ENCODE peak calls at places on chromosomes 2 and 18, in eight cellular contexts. F is CD8-positive, alpha-beta memory T cell; C is astrocyte; X is GM23248; Y is H9; V is tibial nerve; M is body of pancreas; O is aorta. R is an unnamed sample.

GRCh38 chr2:72956050-72956395 is 38.7 kb downstream of the EMX1 start:
- DNase-seq in F (no peak), C (no peak), X (no peak), Y (no peak), V (no peak), M (no peak), O (no peak), R (no peak)

GRCh38 chr2:20624156-20624883 is 26.6 kb downstream of the HS1BP3 start:
- DNase-seq in F (no peak), C (no peak), X (no peak), Y (no peak), V (no peak), M (peak; percentile 3), O (peak; percentile 60), R (no peak)

GRCh38 chr2:29920631-29921559 is 491 bp downstream of the ALK start:
- DNase-seq in F (no peak), C (peak; percentile 13), X (peak; percentile 57), Y (peak; percentile 43), V (no peak), M (peak; percentile 16), O (peak; percentile 73), R (no peak)

GRCh38 chr18:46950064-46950656 is 32.8 kb downstream of the KATNAL2 start:
- DNase-seq in F (no peak), C (no peak), X (peak; percentile 44), Y (no peak), V (no peak), M (no peak), O (no peak), R (no peak)

GRCh38 chr2:79116997-79117928 is 3.0 kb upstream of the REG1A start:
- DNase-seq in F (no peak), C (no peak), X (no peak), Y (no peak), V (no peak), M (peak; percentile 43), O (no peak), R (no peak)

GRCh38 chr2:210553371-210553770 is 3.0 kb upstream of the CPS1 start:
- DNase-seq in F (no peak), C (peak; percentile 12), X (no peak), Y (no peak), V (no peak), M (peak; percentile 20), O (no peak), R (no peak)

GRCh38 chr18:45169610-45170009 is 445.7 kb upstream of the SLC14A2 start:
- DNase-seq in F (no peak), C (peak; percentile 92), X (peak; percentile 96), Y (no peak), V (peak; percentile 65), M (peak; percentile 10), O (no peak), R (no peak)

GRCh38 chr2:38601061-38601460 is 1.7 kb downstream of the HNRNPLL start:
- DNase-seq in F (no peak), C (no peak), X (peak; percentile 56), Y (no peak), V (no peak), M (no peak), O (no peak), R (no peak)

GRCh38 chr18:32378705-32379104 is 92.0 kb downstream of the GAREM1 start:
- DNase-seq in F (no peak), C (peak; percentile 44), X (peak; percentile 43), Y (no peak), V (no peak), M (peak; percentile 84), O (no peak), R (no peak)

GRCh38 chr2:88832256-88832991 is 141.0 kb downstream of the RPIA start:
- DNase-seq in F (no peak), C (no peak), X (no peak), Y (no peak), V (no peak), M (no peak), O (no peak), R (no peak)

GRCh38 chr2:237072067-237072931 is 13.4 kb upstream of the COPS8 start:
- DNase-seq in F (peak; percentile 65), C (peak; percentile 17), X (peak; percentile 71), Y (peak; percentile 71), V (peak; percentile 93), M (peak; percentile 86), O (peak; percentile 91), R (peak; percentile 68)

GRCh38 chr18:32831781-32832180 is 59.0 kb upstream of the KLHL14 start:
- DNase-seq in F (no peak), C (peak; percentile 13), X (no peak), Y (no peak), V (no peak), M (no peak), O (no peak), R (no peak)

GRCh38 chr2:67209107-67209506 is 188.0 kb upstream of the ETAA1 start:
- DNase-seq in F (no peak), C (no peak), X (no peak), Y (no peak), V (no peak), M (peak; percentile 51), O (no peak), R (no peak)

GRCh38 chr2:73105511-73105971 is 7.2 kb downstream of the RAB11FIP5 start:
- DNase-seq in F (no peak), C (no peak), X (peak; percentile 41), Y (no peak), V (no peak), M (no peak), O (peak; percentile 52), R (no peak)

GRCh38 chr18:76592981-76593381 is 97.9 kb upstream of the ZNF516 start:
- DNase-seq in F (no peak), C (no peak), X (no peak), Y (no peak), V (no peak), M (no peak), O (no peak), R (no peak)

GRCh38 chr18:70422061-70422965 is 133.5 kb downstream of the SOCS6 start:
- DNase-seq in F (no peak), C (peak; percentile 96), X (peak; percentile 93), Y (no peak), V (peak; percentile 67), M (peak; percentile 67), O (peak; percentile 90), R (no peak)

GRCh38 chr18:48904086-48904485 is 46.7 kb downstream of the SMAD7 start:
- DNase-seq in F (no peak), C (no peak), X (no peak), Y (no peak), V (no peak), M (no peak), O (no peak), R (no peak)

GRCh38 chr2:30758315-30758714 is 48.9 kb downstream of the CAPN13 start:
- DNase-seq in F (no peak), C (no peak), X (no peak), Y (no peak), V (no peak), M (no peak), O (no peak), R (no peak)

GRCh38 chr2:62016957-62017356 is 111.5 kb downstream of the COMMD1 start:
- DNase-seq in F (no peak), C (no peak), X (no peak), Y (no peak), V (no peak), M (no peak), O (no peak), R (no peak)

GRCh38 chr2:2324119-2324518 is 7.0 kb downstream of the MYT1L start:
- DNase-seq in F (no peak), C (no peak), X (no peak), Y (no peak), V (no peak), M (no peak), O (no peak), R (no peak)

GRCh38 chr2:121348128-121348740 is 63.2 kb upstream of the TFCP2L1 start:
- DNase-seq in F (no peak), C (no peak), X (no peak), Y (no peak), V (no peak), M (no peak), O (no peak), R (no peak)
- H3K9me3 ChIP-seq in F (no peaks in the 10 kb centered on the region), C (no peaks in the 10 kb centered on the region), X (no peaks in the 10 kb centered on the region), Y (no peaks in the 10 kb centered on the region), V (no peaks in the 10 kb centered on the region), M (no peaks in the 10 kb centered on the region), O (no peaks in the 10 kb centered on the region), R (no peaks in the 10 kb centered on the region)

GRCh38 chr18:78893396-78894305 is 86.0 kb upstream of the SALL3 start:
- DNase-seq in F (no peak), C (no peak), X (no peak), Y (no peak), V (no peak), M (no peak), O (no peak), R (no peak)

GRCh38 chr18:78892721-78893120 is 86.9 kb upstream of the SALL3 start:
- DNase-seq in F (no peak), C (no peak), X (no peak), Y (no peak), V (no peak), M (no peak), O (no peak), R (no peak)

GRCh38 chr18:78891185-78891762 is 88.3 kb upstream of the SALL3 start:
- DNase-seq in F (no peak), C (no peak), X (no peak), Y (no peak), V (no peak), M (no peak), O (no peak), R (no peak)

GRCh38 chr18:78890388-78890787 is 89.2 kb upstream of the SALL3 start:
- DNase-seq in F (no peak), C (no peak), X (no peak), Y (no peak), V (no peak), M (no peak), O (no peak), R (no peak)

DNA sequence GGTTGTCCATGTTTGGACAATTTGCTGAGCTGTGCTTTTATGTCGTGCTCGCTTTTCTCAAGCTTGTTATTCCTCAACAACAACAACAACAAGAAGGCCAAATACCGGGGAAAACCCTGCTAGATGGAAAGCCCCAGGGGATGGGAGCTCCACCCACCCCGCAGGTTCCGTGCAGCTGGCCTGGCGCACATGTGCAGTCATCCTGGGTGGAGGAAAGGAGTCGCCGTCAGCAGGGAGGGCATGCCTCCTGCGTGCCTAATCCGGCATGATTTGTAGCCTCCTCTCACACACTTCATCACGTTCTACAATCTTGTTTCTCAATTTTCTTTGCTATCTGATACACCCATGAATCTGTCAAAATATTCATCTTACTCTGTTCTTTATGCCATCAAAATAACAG is 87.4 kb upstream of the SALL3 start:
- DNase-seq in F (no peak), C (no peak), X (no peak), Y (no peak), V (no peak), M (no peak), O (no peak), R (no peak)
- H3K9me3 ChIP-seq in F (peaks cover 5% of the 10 kb centered on the region), C (peaks cover 14% of the 10 kb centered on the region), X (no peaks in the 10 kb centered on the region), Y (peaks cover 7% of the 10 kb centered on the region), V (peaks cover 5% of the 10 kb centered on the region), M (no peaks in the 10 kb centered on the region), O (peaks cover 2% of the 10 kb centered on the region), R (no peaks in the 10 kb centered on the region)

GRCh38 chr18:2441544-2441943 is 129.8 kb downstream of the METTL4 start:
- DNase-seq in F (no peak), C (peak; percentile 40), X (peak; percentile 22), Y (no peak), V (no peak), M (no peak), O (no peak), R (no peak)
- H3K9me3 ChIP-seq in F (no peaks in the 10 kb centered on the region), C (no peaks in the 10 kb centered on the region), X (no peaks in the 10 kb centered on the region), Y (no peaks in the 10 kb centered on the region), V (no peaks in the 10 kb centered on the region), M (no peaks in the 10 kb centered on the region), O (no peaks in the 10 kb centered on the region), R (no peaks in the 10 kb centered on the region)

GRCh38 chr18:73220639-73221038 is 352.9 kb upstream of the NETO1 start:
- DNase-seq in F (no peak), C (no peak), X (no peak), Y (no peak), V (no peak), M (no peak), O (no peak), R (no peak)
- H3K9me3 ChIP-seq in F (no peaks in the 10 kb centered on the region), C (peaks cover 18% of the 10 kb centered on the region), X (no peaks in the 10 kb centered on the region), Y (peaks cover 17% of the 10 kb centered on the region), V (no peaks in the 10 kb centered on the region), M (no peaks in the 10 kb centered on the region), O (no peaks in the 10 kb centered on the region), R (no peaks in the 10 kb centered on the region)

R was measured in T-helper 17 cell.